ENCODE peak calls at places on chromosomes 1 and 21, in six cellular contexts. D, F, Z, G, O and H are unnamed samples.

GRCh38 chr1:156894711-156895407 is 1.3 kb downstream of the PEAR1 start:
- DNase-seq in D (no peak), F (no peak), Z (peak), G (peak), O (no peak), H (no peak)

GRCh38 chr1:65108025-65108692 is 39.8 kb upstream of the AK4 start:
- DNase-seq in D (peak), F (no peak), Z (no peak), G (no peak), O (no peak), H (no peak)

GRCh38 chr1:47843059-47843458 is 154.1 kb downstream of the TRABD2B start:
- DNase-seq in D (no peak), F (no peak), Z (no peak), G (no peak), O (peak), H (no peak)

GRCh38 chr1:90133133-90133532 is 138.2 kb downstream of the ZNF326 start:
- DNase-seq in D (peak), F (peak), Z (no peak), G (no peak), O (no peak), H (peak)

GRCh38 chr1:51697160-51697559 is 80.3 kb downstream of the OSBPL9 start:
- DNase-seq in D (no peak), F (no peak), Z (no peak), G (no peak), O (no peak), H (no peak)

GRCh38 chr1:247089616-247090375 is 11.2 kb upstream of the ZNF670 start:
- DNase-seq in D (no peak), F (no peak), Z (no peak), G (no peak), O (no peak), H (no peak)

GRCh38 chr1:85575363-85575995 is 5.1 kb upstream of the CCN1 start:
- DNase-seq in D (no peak), F (no peak), Z (no peak), G (no peak), O (no peak), H (no peak)

GRCh38 chr1:28437260-28437923 is 67.9 kb downstream of the PHACTR4 start:
- DNase-seq in D (peak), F (peak), Z (no peak), G (no peak), O (no peak), H (peak)

GRCh38 chr21:31887596-31887920 is 14.7 kb downstream of the HUNK start:
- DNase-seq in D (no peak), F (no peak), Z (peak), G (no peak), O (no peak), H (no peak)

GRCh38 chr1:18673976-18674375 is 43.3 kb downstream of the PAX7 start:
- DNase-seq in D (no peak), F (no peak), Z (no peak), G (no peak), O (no peak), H (no peak)

DNA sequence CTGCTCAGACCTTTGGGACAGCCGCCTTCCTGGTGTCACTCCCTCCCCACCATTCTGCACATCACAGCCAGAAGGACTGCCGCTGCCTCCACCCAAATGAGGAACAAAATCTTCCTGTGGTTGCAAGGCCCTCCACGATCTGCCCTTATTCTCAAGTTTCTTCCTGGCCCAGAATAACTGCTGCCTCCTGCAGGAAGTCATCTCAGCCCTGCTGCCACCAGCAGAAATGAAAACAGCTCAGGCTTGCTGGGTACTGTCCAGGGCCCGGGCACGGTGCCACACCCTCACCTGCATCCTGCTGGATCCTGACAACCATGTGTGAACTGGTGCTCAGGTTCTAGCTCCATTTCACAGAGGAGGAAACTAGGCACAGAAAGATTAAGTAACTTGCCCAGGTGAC is 2.8 kb downstream of the CLDN19 start:
- DNase-seq in D (peak), F (no peak), Z (no peak), G (no peak), O (no peak), H (no peak)
- TF ChIP-seq CTCF in D (no peak), F (peak), Z (no peak), G (no peak), O (peak), H (peak)

GRCh38 chr1:2172551-2173146 is 21.9 kb downstream of the FAAP20 start:
- DNase-seq in D (no peak), F (no peak), Z (no peak), G (no peak), O (no peak), H (no peak)

GRCh38 chr1:2175681-2176454 is 18.7 kb downstream of the FAAP20 start:
- DNase-seq in D (no peak), F (no peak), Z (no peak), G (no peak), O (no peak), H (no peak)

GRCh38 chr1:2175055-2175414 is 19.5 kb downstream of the FAAP20 start:
- DNase-seq in D (no peak), F (no peak), Z (no peak), G (no peak), O (no peak), H (no peak)

GRCh38 chr1:2173546-2174347 is 20.8 kb downstream of the FAAP20 start:
- DNase-seq in D (no peak), F (no peak), Z (no peak), G (peak), O (no peak), H (no peak)

DNA sequence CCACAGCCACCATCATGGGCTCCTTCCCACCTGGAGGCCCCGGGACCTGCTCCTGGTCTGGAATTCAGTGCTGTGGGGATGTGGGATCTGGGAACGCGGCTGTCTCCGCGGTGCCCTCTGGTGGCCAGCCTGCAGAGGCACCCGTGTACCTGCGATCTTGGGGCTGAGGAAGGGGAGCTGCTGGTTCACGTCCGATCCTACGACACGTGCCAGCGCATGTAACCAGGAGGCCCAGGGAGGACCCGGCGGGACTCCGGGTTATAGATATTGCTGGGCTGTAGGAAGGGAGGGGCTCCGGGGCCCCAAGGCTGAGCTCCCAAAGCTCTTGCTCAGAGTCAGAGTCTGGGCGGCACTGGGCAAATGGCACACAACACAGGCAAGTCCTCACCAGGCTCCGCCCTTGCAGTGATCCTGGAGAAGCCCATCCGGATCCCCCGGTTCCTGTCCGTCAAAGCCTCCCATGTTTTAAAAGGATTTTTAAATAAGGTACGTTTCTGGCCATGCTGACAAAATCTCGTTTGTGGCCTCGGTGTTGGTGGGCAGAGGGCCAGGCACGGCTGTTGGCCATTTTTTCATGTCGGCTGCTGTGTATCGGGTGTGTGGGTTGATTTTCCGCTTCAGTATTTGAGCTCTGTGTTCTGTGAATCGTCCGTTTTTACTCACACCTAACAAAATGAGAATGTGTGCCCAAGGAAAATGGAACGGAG is 20.1 kb downstream of the FAAP20 start:
- DNase-seq in D (peak), F (no peak), Z (peak), G (peak), O (no peak), H (no peak)
- H3K4me3 ChIP-seq in D (no peak), F (no peak), Z (peak), G (peak), O (peak), H (no peak)

GRCh38 chr1:209815495-209815894 is 9.6 kb upstream of the IRF6 start:
- DNase-seq in D (no peak), F (no peak), Z (no peak), G (no peak), O (no peak), H (no peak)
- TF ChIP-seq CTCF in D (no peak), F (no peak), Z (no peak), G (no peak), O (no peak), H (no peak)

GRCh38 chr1:32703479-32704291 is 1.1 kb upstream of the SYNC start:
- DNase-seq in D (no peak), F (peak), Z (peak), G (no peak), O (peak), H (no peak)

GRCh38 chr1:32705516-32705915 is 2.9 kb upstream of the SYNC start:
- DNase-seq in D (no peak), F (no peak), Z (no peak), G (no peak), O (no peak), H (no peak)

GRCh38 chr1:32702599-32703478 is at the start of gene SYNC:
- DNase-seq in D (peak), F (peak), Z (peak), G (peak), O (peak), H (no peak)

GRCh38 chr1:32701951-32702598 is 495 bp downstream of the SYNC start:
- DNase-seq in D (peak), F (peak), Z (peak), G (peak), O (peak), H (no peak)

DNA sequence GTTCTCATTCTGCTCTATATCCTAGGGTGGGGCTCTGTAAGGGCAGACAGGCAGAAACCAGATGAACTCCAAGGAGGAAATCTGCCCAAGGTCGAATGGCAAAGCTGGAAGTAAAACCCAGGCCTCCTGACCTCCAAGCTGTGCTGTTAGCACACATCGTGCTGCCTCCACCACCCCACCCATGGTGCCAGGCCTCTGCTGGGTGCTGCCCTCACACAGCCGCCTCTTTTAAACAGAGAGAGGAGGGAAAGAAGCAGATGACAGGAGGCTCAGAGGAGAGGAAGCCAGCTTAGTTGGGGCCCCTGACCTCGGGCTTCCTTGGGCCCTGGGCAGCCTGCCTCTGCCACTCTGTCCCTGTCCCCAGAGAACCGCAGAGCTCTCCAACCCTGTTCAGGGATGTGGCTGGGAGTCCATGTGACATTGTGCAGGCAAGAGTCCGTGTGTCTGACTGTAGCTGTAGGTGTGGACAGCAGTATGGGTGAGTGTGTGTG is 1.1 kb downstream of the SYNC start:
- DNase-seq in D (peak), F (no peak), Z (no peak), G (no peak), O (peak), H (no peak)
- H3K4me3 ChIP-seq in D (no peak), F (peak), Z (peak), G (peak), O (peak), H (no peak)